ENCODE peak calls at places on chromosome 6, in six cellular contexts. C, B, P, M, S and G are unnamed samples.

GRCh38 chr6:169075211-169075621 is 178.4 kb downstream of the THBS2 start:
- DNase-seq in M (peak), P (no peak), S (no peak), C (no peak), B (peak), G (peak)

GRCh38 chr6:168221497-168222079 is 98.0 kb downstream of the DACT2 start:
- DNase-seq in C (no peak), P (no peak), B (no peak), S (no peak), M (no peak), G (no peak)

GRCh38 chr6:113306552-113307145 is 550.5 kb upstream of the MARCKS start:
- DNase-seq in M (peak), S (no peak), P (peak), C (peak), B (peak), G (peak)

GRCh38 chr6:149335924-149336323 is 18.4 kb downstream of the TAB2 start:
- DNase-seq in C (peak), S (no peak), B (no peak), M (no peak), P (no peak), G (no peak)

GRCh38 chr6:13800615-13801014 is 13.7 kb downstream of the MCUR1 start:
- DNase-seq in P (no peak), C (no peak), S (no peak), M (no peak), B (no peak), G (no peak)

GRCh38 chr6:71383891-71384489 is 95.4 kb downstream of the OGFRL1 start:
- DNase-seq in P (no peak), S (peak), C (peak), M (no peak), B (no peak), G (no peak)

GRCh38 chr6:90098025-90098474 is 198.6 kb downstream of the BACH2 start:
- DNase-seq in S (no peak), B (peak), C (peak), M (peak), P (no peak), G (peak)

GRCh38 chr6:33815854-33816253 is 12.1 kb upstream of the MLN start:
- DNase-seq in M (no peak), C (peak), P (peak), B (no peak), S (peak), G (no peak)

GRCh38 chr6:163722293-163722692 is 307.8 kb downstream of the QKI start:
- DNase-seq in B (no peak), S (no peak), P (no peak), C (no peak), M (no peak), G (no peak)

GRCh38 chr6:137646506-137646905 is 152.3 kb upstream of the OLIG3 start:
- DNase-seq in S (no peak), B (no peak), C (no peak), P (no peak), M (no peak), G (no peak)

GRCh38 chr6:137084090-137084489 is 39.3 kb upstream of the IL20RA start:
- DNase-seq in C (no peak), B (no peak), S (no peak), P (no peak), M (no peak), G (no peak)

GRCh38 chr6:17580518-17581048 is 19.5 kb upstream of the FAM8A1 start:
- DNase-seq in P (peak), S (peak), B (peak), C (no peak), M (peak), G (peak)

GRCh38 chr6:6004147-6004995 is 2.4 kb downstream of the NRN1 start:
- DNase-seq in M (no peak), B (no peak), S (peak), P (peak), C (no peak), G (no peak)

GRCh38 chr6:43184268-43184985 is 2.4 kb downstream of the CUL9 start:
- DNase-seq in B (no peak), C (no peak), S (no peak), P (no peak), M (no peak), G (no peak)

GRCh38 chr6:138291036-138291848 is 73.0 kb upstream of the PBOV1 start:
- DNase-seq in C (no peak), M (no peak), B (no peak), P (peak), S (no peak), G (no peak)

GRCh38 chr6:108746411-108746810 is 101.8 kb upstream of the ARMC2 start:
- DNase-seq in C (no peak), M (no peak), S (no peak), P (no peak), B (peak), G (peak)

GRCh38 chr6:113636357-113636824 is 220.8 kb upstream of the MARCKS start:
- DNase-seq in P (no peak), C (no peak), S (no peak), B (no peak), M (no peak), G (no peak)

GRCh38 chr6:47241742-47242482 is 67.8 kb downstream of the TNFRSF21 start:
- DNase-seq in C (no peak), S (no peak), M (no peak), B (no peak), P (peak), G (no peak)

GRCh38 chr6:41705996-41706835 is 29.2 kb downstream of the TFEB start:
- DNase-seq in B (peak), C (peak), M (no peak), P (peak), S (peak), G (peak)

GRCh38 chr6:38177885-38178583 is 358.5 kb downstream of the ZFAND3 start:
- DNase-seq in S (no peak), P (peak), C (no peak), B (no peak), M (no peak), G (no peak)

GRCh38 chr6:144314003-144314485 is 28.9 kb downstream of the UTRN start:
- DNase-seq in B (no peak), M (peak), P (no peak), S (no peak), C (no peak), G (no peak)

GRCh38 chr6:37207903-37208456 is 38.0 kb downstream of the PIM1 start:
- DNase-seq in M (peak), B (peak), P (peak), C (peak), S (peak), G (peak)

GRCh38 chr6:5787054-5787720 is 219.5 kb downstream of the NRN1 start:
- DNase-seq in B (no peak), M (no peak), S (no peak), P (peak), C (no peak), G (no peak)

GRCh38 chr6:33116881-33117711 is 41.3 kb downstream of the HLA-DPB1 start:
- DNase-seq in C (no peak), P (peak), S (peak), B (no peak), M (no peak), G (no peak)

GRCh38 chr6:130720076-130720475 is 107.1 kb upstream of the SMLR1 start:
- DNase-seq in S (no peak), P (no peak), M (no peak), C (no peak), B (no peak), G (no peak)

GRCh38 chr6:503610-504362 is 112.2 kb downstream of the IRF4 start:
- DNase-seq in S (no peak), M (no peak), P (no peak), B (no peak), C (no peak), G (no peak)

GRCh38 chr6:38673397-38674165 is 29.4 kb downstream of the GLO1 start:
- DNase-seq in M (no peak), S (no peak), B (no peak), P (no peak), C (peak), G (no peak)

GRCh38 chr6:81241717-81242116 is 510.8 kb downstream of the TENT5A start:
- DNase-seq in P (no peak), B (no peak), C (no peak), M (no peak), S (peak), G (no peak)

GRCh38 chr6:85660181-85660611 is 17.5 kb upstream of the SYNCRIP start:
- DNase-seq in M (no peak), B (no peak), P (peak), S (peak), C (no peak), G (no peak)

GRCh38 chr6:144606041-144606440 is 320.9 kb downstream of the UTRN start:
- DNase-seq in M (no peak), B (no peak), S (no peak), C (no peak), P (no peak), G (no peak)

GRCh38 chr6:27720607-27721580 is 191.3 kb downstream of the OR2B2 start:
- DNase-seq in S (no peak), B (no peak), P (no peak), M (no peak), C (peak), G (no peak)
- H3K4me3 ChIP-seq in S (no peak), B (no peak), P (no peak), M (no peak), C (no peak), G (no peak)

DNA sequence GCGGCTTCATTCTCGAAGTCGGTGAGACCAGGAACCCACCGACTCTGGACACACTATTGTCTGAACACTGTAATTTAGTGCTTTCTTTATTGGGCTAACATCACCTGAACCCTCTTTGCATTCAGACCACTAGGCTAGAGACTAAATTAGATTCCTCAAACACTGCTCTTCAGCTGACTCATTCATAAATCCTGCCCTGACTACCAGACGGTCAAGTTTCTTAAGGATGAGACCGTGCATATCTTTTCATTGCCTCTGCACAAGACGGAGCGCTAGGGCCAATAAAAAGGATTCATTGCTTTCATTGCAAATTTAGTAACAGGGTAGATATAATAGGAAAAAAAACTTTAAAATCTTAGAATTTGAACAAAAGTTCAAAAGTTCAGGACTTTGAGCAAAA is 328.8 kb upstream of the JARID2 start:
- DNase-seq in M (no peak), P (no peak), S (no peak), C (no peak), B (no peak), G (no peak)
- H3K4me3 ChIP-seq in M (no peak), P (no peak), S (no peak), C (no peak), B (no peak), G (no peak)

GRCh38 chr6:166169549-166170421 is 2.1 kb upstream of the TBXT start:
- DNase-seq in M (no peak), C (no peak), S (no peak), B (no peak), P (no peak), G (no peak)

GRCh38 chr6:166166314-166167257 is 1.1 kb downstream of the TBXT start:
- DNase-seq in P (no peak), C (no peak), B (no peak), S (no peak), M (no peak), G (no peak)

GRCh38 chr6:166167801-166168615 is at the start of gene TBXT:
- DNase-seq in M (no peak), B (no peak), S (no peak), P (peak), C (peak), G (no peak)

GRCh38 chr6:166167258-166167731 is 356 bp downstream of the TBXT start:
- DNase-seq in M (no peak), P (peak), S (no peak), C (no peak), B (no peak), G (no peak)

GRCh38 chr6:166168616-166169548 is 1.2 kb upstream of the TBXT start:
- DNase-seq in M (no peak), P (no peak), B (no peak), C (no peak), S (no peak), G (no peak)
- H3K4me3 ChIP-seq in M (peak), P (peak), B (peak), C (no peak), S (no peak), G (peak)

DNA sequence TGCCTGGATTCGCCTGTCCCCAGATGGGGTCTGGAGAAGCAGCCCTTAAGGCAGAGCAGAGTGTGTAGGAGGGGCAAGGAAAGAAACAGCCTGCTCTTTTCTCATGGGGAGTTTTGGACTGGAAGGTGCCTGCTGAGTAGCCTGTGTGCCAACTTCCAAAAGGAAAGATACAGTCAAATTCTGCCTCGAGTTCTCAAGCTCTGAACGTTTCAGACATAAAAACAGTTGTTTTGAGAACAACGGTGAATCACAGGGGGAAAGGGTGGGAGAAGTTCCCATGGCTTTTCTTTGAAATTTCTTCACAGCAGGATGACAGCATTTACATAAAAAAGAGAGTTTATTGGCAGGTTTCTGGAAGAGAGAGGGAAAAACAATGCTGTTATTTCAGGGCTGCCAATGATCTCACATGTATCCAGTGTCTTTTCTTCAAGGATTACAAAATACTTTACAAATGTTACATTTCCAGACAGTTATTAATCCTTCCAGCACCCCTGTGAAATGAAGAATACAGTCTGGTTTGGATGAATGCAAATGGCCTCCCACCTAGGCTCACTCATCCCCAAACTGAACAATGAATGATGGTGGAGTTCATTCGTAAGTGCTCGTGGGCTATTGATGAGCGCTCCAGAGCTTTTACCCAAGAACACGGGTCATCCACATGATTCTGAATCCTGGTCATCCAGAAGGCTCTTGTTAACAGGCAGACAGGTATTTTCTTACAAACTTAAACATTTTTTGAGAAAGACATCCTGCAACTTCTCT is 33.8 kb upstream of the ECI2 start:
- DNase-seq in B (no peak), P (no peak), M (no peak), C (no peak), S (no peak), G (no peak)
- H3K4me3 ChIP-seq in B (no peak), P (no peak), M (no peak), C (no peak), S (no peak), G (no peak)

GRCh38 chr6:155143610-155144106 is 120.2 kb upstream of the CLDN20 start:
- DNase-seq in P (no peak), B (no peak), S (no peak), M (no peak), C (no peak), G (no peak)
- H3K4me3 ChIP-seq in P (no peak), B (no peak), S (peak), M (no peak), C (peak), G (peak)

GRCh38 chr6:145866449-145867401 is 52.1 kb upstream of the FBXO30 start:
- DNase-seq in C (peak), M (no peak), B (no peak), S (no peak), P (no peak), G (no peak)
- H3K4me3 ChIP-seq in C (peak), M (no peak), B (no peak), S (no peak), P (no peak), G (no peak)

GRCh38 chr6:54681987-54682386 is 164.6 kb upstream of the FAM83B start:
- DNase-seq in S (no peak), C (no peak), B (no peak), P (no peak), M (no peak), G (no peak)
- H3K4me3 ChIP-seq in S (no peak), C (no peak), B (no peak), P (no peak), M (no peak), G (no peak)

GRCh38 chr6:56689114-56689513 is 46.4 kb upstream of the DST start:
- DNase-seq in B (no peak), P (no peak), M (no peak), S (no peak), C (no peak), G (no peak)
- H3K4me3 ChIP-seq in B (no peak), P (peak), M (peak), S (no peak), C (no peak), G (peak)